ENCODE peak calls at places on chromosomes 7 and 10, in five cellular contexts. T is H7; J is neural progenitor cell; F is CD8-positive, alpha-beta memory T cell; U is NT2/D1. O is an unnamed sample.
A peak's percentile ranks its signal among the peaks of the same experiment; 100 is the strongest.

GRCh38 chr7:30837581-30837980 is 66.4 kb downstream of the MINDY4 start:
- DNase-seq in T (no peak), F (no peak), U (no peak), J (no peak), O (no peak)

GRCh38 chr10:73506491-73506890 is 10.7 kb upstream of the PPP3CB start:
- DNase-seq in F (no peak), U (no peak), J (no peak), T (no peak), O (peak; percentile 58)

GRCh38 chr10:118835682-118836326 is 81.0 kb upstream of the CACUL1 start:
- DNase-seq in T (no peak), J (no peak), U (no peak), F (no peak), O (no peak)

GRCh38 chr7:24197852-24198251 is 86.1 kb upstream of the NPY start:
- DNase-seq in J (no peak), U (no peak), F (no peak), T (no peak), O (no peak)

GRCh38 chr10:97875391-97875790 is 25.7 kb downstream of the GOLGA7B start:
- DNase-seq in F (no peak), T (no peak), U (no peak), J (no peak), O (no peak)

GRCh38 chr7:99123571-99124033 is 20.3 kb downstream of the SMURF1 start:
- DNase-seq in J (no peak), F (no peak), U (no peak), T (no peak), O (no peak)

GRCh38 chr10:132350391-132350790 is 18.4 kb downstream of the LRRC27 start:
- DNase-seq in J (no peak), U (no peak), T (peak; percentile 41), F (no peak), O (no peak)

GRCh38 chr7:69597278-69598076 is 798 bp upstream of the AUTS2 start:
- DNase-seq in U (no peak), F (no peak), J (peak; percentile 51), T (peak; percentile 86), O (peak; percentile 10)

GRCh38 chr10:110843031-110843430 is 28.7 kb upstream of the PDCD4 start:
- DNase-seq in T (peak; percentile 42), F (no peak), J (no peak), U (no peak), O (no peak)

GRCh38 chr7:61576-62360 is 130.6 kb upstream of the FAM20C start:
- DNase-seq in U (no peak), J (no peak), T (no peak), F (no peak), O (no peak)

GRCh38 chr10:59393349-59393748 is 31.0 kb upstream of the FAM13C start:
- DNase-seq in T (no peak), F (no peak), J (no peak), U (no peak), O (no peak)

GRCh38 chr7:44215531-44215930 is 14.8 kb downstream of the YKT6 start:
- DNase-seq in U (no peak), F (no peak), J (no peak), T (peak; percentile 35), O (no peak)

GRCh38 chr7:55140221-55140980 is 121.6 kb downstream of the EGFR start:
- DNase-seq in U (no peak), T (no peak), J (no peak), F (no peak), O (peak; percentile 48)

GRCh38 chr10:79982861-79983260 is 34.0 kb upstream of the SFTPD start:
- DNase-seq in T (peak; percentile 23), J (no peak), U (no peak), F (no peak), O (no peak)

GRCh38 chr10:85642082-85642420 is 724.5 kb downstream of the GRID1 start:
- DNase-seq in F (no peak), U (no peak), T (no peak), J (no peak), O (peak; percentile 43)

GRCh38 chr10:7817576-7817975 is 729 bp upstream of the TAF3 start:
- DNase-seq in T (peak; percentile 48), J (peak; percentile 12), U (no peak), F (no peak), O (no peak)

GRCh38 chr7:66167773-66168367 is 37.3 kb upstream of the TPST1 start:
- DNase-seq in U (no peak), J (no peak), T (no peak), F (no peak), O (peak; percentile 45)

GRCh38 chr7:66169616-66170015 is 35.5 kb upstream of the TPST1 start:
- DNase-seq in J (no peak), F (no peak), T (no peak), U (no peak), O (no peak)

GRCh38 chr7:66176914-66177313 is 28.2 kb upstream of the TPST1 start:
- DNase-seq in U (no peak), F (no peak), T (no peak), J (no peak), O (no peak)

GRCh38 chr7:66178258-66178657 is 26.9 kb upstream of the TPST1 start:
- DNase-seq in U (no peak), J (no peak), T (no peak), F (no peak), O (no peak)

DNA sequence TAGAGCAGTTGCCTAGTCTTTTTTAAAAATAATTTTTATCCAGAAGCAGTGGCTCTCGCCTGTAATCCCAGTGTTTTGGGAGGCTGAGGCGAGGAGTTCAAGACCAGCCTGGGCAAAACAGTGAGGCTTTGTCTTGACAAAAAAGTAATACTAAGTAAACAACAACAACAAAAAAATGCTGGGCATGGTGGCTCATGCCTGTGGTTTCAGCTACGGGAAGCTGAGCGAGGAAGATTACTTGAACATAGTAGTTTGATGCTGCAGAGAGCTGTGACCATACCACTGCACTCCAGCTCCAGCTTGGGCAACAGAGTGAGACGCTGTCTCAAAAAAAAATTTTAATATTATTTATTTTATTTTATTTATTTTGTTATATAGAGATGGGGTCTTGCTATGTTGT is 31.3 kb upstream of the TPST1 start:
- DNase-seq in T (no peak), F (no peak), U (no peak), J (no peak), O (no peak)
- H3K4me3 ChIP-seq in T (no peak overlapping the region), F (no peak overlapping the region), U (no peak overlapping the region), J (no peak overlapping the region), O (no peak overlapping the region)

GRCh38 chr7:63925626-63926460 is 72.8 kb upstream of the ZNF722 start:
- DNase-seq in T (no peak), U (peak; percentile 6), J (no peak), F (peak; percentile 60), O (no peak)
- H3K4me3 ChIP-seq in T (no peak overlapping the region), U (no peak overlapping the region), J (no peak overlapping the region), F (peak overlapping the region; percentile 67), O (no peak overlapping the region)

GRCh38 chr10:15718495-15719061 is 1.1 kb downstream of the ITGA8 start:
- DNase-seq in J (no peak), T (peak; percentile 8), U (no peak), F (no peak), O (no peak)
- H3K4me3 ChIP-seq in J (peak overlapping the region; percentile 58), T (no peak overlapping the region), U (peak overlapping the region; percentile 36), F (no peak overlapping the region), O (peak overlapping the region; percentile 55)

DNA sequence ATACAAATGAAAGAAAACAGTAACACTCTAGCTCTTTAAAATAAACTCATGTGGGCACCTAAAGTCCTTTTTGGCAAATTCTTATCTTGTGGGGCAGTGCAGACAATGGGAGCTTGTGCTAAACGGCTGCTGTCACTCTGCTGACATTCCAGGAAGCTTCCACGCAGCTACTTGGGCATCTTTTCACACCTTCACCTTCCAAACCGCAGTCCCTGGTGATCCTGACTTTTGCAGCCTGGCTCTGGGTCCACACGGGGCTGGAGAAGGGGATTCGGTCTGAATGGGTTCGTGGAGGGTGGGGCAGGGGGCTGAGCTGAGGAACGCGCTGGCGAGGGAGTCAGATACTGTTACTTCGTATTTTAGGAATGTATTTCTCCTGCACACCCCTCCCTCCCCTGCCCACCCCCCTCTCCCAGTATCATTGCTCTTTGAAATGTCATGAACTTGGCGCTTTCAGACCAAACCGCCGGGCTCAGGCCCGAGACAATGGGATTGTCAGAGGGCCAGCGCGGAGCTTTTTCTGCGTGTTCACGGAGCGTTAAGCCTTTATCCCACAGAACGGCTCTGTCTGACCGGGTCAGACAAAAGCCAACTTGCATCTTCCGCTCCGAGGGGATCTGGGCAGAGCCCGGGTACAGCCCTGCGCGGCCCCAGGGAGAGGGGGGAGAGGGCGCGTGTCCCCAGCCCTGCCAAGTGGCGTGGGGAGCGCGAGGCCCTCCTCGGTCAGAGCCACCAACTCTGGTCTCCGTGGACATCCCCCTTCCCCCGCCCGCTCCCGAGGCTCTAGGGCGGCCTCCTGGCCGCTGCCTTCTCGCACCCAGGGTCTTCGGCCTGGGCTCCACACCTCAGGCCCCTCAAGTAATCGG is 76.7 kb upstream of the EN2 start:
- DNase-seq in F (no peak), T (no peak), U (no peak), J (peak; percentile 78), O (no peak)
- H3K4me3 ChIP-seq in F (no peak overlapping the region), T (peak overlapping the region; percentile 5), U (peak overlapping the region; percentile 21), J (peak overlapping the region; percentile 10), O (no peak overlapping the region)

GRCh38 chr7:155466814-155467675 is 9.1 kb downstream of the EN2 start:
- DNase-seq in F (no peak), J (peak; percentile 94), U (peak; percentile 76), T (peak; percentile 95), O (peak; percentile 26)
- H3K4me3 ChIP-seq in F (no peak overlapping the region), J (peak overlapping the region; percentile 39), U (peak overlapping the region; percentile 18), T (peak overlapping the region; percentile 47), O (no peak overlapping the region)

GRCh38 chr7:10803720-10804119 is 170.0 kb upstream of the PHF14 start:
- DNase-seq in F (no peak), T (no peak), J (no peak), U (no peak), O (no peak)
- H3K4me3 ChIP-seq in F (no peak overlapping the region), T (no peak overlapping the region), J (no peak overlapping the region), U (no peak overlapping the region), O (no peak overlapping the region)

GRCh38 chr10:125094111-125094705 is 66.2 kb downstream of the CTBP2 start:
- DNase-seq in T (no peak), U (no peak), F (no peak), J (peak; percentile 19), O (no peak)

GRCh38 chr10:125091891-125092290 is 68.5 kb downstream of the CTBP2 start:
- DNase-seq in J (no peak), U (no peak), T (no peak), F (no peak), O (no peak)

GRCh38 chr10:125092564-125093031 is 67.8 kb downstream of the CTBP2 start:
- DNase-seq in T (no peak), F (no peak), U (no peak), J (no peak), O (no peak)

GRCh38 chr10:125094826-125095225 is 65.5 kb downstream of the CTBP2 start:
- DNase-seq in U (no peak), F (no peak), T (no peak), J (no peak), O (no peak)

GRCh38 chr10:125093199-125093841 is 67.0 kb downstream of the CTBP2 start:
- DNase-seq in J (no peak), F (no peak), U (no peak), T (no peak), O (peak; percentile 52)
- H3K4me3 ChIP-seq in J (no peak overlapping the region), F (no peak overlapping the region), U (no peak overlapping the region), T (no peak overlapping the region), O (no peak overlapping the region)

DNA sequence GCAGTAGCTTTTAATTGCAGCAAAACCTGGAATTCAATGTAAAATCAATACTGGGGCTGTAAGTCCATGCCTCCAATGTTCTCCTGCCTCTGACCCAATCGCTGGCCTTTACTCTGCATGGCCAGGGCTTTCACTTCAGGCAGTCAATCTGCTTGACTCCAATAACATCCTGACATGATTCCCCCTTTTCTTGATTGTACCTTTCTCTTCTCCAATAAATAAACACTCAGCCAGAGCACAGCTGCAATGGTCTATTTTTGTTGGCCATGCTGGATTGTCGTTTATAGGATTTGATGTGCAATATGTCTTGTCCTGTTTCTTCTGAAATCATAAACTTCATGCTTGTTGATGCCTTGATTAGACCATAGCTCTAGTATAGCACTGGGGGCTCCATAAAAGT is 97.8 kb upstream of the COL1A2 start:
- DNase-seq in T (no peak), J (no peak), F (no peak), U (no peak), O (no peak)
- H3K4me3 ChIP-seq in T (no peak overlapping the region), J (no peak overlapping the region), F (no peak overlapping the region), U (no peak overlapping the region), O (peak overlapping the region; percentile 22)

O was measured in astrocyte of the spinal cord.